ENCODE peak calls at places on chromosomes 16 and 17, in four cellular contexts. One of them, this sample, is unnamed.

GRCh38 chr16:80347900-80348299 is 192.9 kb upstream of the DYNLRB2 start:
- DNase-seq in H1: peak
- DNase-seq in IMR-90: no peak
- DNase-seq in fibroblast of lung: peak
- DNase-seq in this sample: no peak

GRCh38 chr17:50631195-50631907 is 3.3 kb upstream of the ABCC3 start:
- DNase-seq in H1: no peak
- DNase-seq in IMR-90: no peak
- DNase-seq in fibroblast of lung: no peak
- DNase-seq in this sample: no peak

GRCh38 chr17:66467766-66468165 is 165.4 kb downstream of the PRKCA start:
- DNase-seq in fibroblast of lung: no peak
- DNase-seq in H1: no peak
- DNase-seq in IMR-90: peak
- DNase-seq in this sample: no peak

GRCh38 chr17:38602453-38602852 is 3.3 kb downstream of the SRCIN1 start:
- DNase-seq in IMR-90: no peak
- DNase-seq in H1: no peak
- DNase-seq in fibroblast of lung: no peak
- DNase-seq in this sample: no peak

GRCh38 chr17:52027620-52028019 is 130.9 kb downstream of the CA10 start:
- DNase-seq in fibroblast of lung: no peak
- DNase-seq in IMR-90: no peak
- DNase-seq in H1: no peak
- DNase-seq in this sample: peak

GRCh38 chr16:57997528-57998265 is 2.8 kb downstream of the ZNF319 start:
- DNase-seq in fibroblast of lung: no peak
- DNase-seq in IMR-90: no peak
- DNase-seq in H1: no peak
- DNase-seq in this sample: no peak

GRCh38 chr17:290626-291025 is 62.0 kb downstream of the RPH3AL start:
- DNase-seq in fibroblast of lung: no peak
- DNase-seq in IMR-90: no peak
- DNase-seq in H1: peak
- DNase-seq in this sample: no peak

GRCh38 chr17:55845385-55845784 is 94.5 kb downstream of the PCTP start:
- DNase-seq in fibroblast of lung: peak
- DNase-seq in IMR-90: peak
- DNase-seq in H1: peak
- DNase-seq in this sample: no peak

DNA sequence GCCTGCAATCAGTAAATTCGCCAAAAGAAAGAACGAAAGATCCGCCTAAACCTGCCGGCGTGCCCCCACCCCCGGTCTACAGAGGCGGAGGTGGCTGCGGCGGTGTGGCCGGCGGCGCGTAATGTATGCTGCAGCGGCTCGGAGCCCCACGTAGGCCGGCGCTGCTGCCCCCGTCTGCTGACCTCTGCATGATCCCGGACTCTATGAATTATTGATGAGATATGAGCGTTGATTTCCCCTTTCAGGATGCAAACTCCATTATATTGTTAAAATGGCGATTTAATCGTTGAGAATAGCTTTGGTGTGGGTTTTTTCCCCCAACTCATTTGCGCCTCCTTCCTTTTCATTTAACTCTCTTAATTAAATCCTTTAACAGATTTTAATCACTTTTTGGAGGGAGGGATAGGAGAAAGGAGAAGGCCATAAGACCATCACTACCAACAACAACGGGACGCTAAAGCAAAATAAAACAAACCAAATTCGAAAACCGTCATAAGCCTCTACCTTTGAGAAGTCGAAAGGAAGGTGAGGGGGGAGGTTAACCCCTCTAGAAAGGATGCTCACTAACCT is 3.6 kb downstream of the HOXB3 start:
- DNase-seq in H1: no peak
- DNase-seq in fibroblast of lung: peak
- DNase-seq in IMR-90: peak
- DNase-seq in this sample: no peak
- H3K9ac ChIP-seq in H1: no peak
- H3K9ac ChIP-seq in fibroblast of lung: peak
- H3K9ac ChIP-seq in IMR-90: peak
- H3K9ac ChIP-seq in this sample: peak

GRCh38 chr16:1412847-1413246 is 1.7 kb downstream of the UNKL start:
- DNase-seq in IMR-90: no peak
- DNase-seq in fibroblast of lung: no peak
- DNase-seq in H1: no peak
- DNase-seq in this sample: no peak

GRCh38 chr16:1414532-1415265 is at the start of gene UNKL:
- DNase-seq in IMR-90: peak
- DNase-seq in fibroblast of lung: peak
- DNase-seq in H1: peak
- DNase-seq in this sample: peak

GRCh38 chr16:1408171-1408837 is 6.2 kb downstream of the UNKL start:
- DNase-seq in H1: peak
- DNase-seq in IMR-90: peak
- DNase-seq in fibroblast of lung: peak
- DNase-seq in this sample: peak

GRCh38 chr16:1416521-1416941 is 2.0 kb upstream of the UNKL start:
- DNase-seq in fibroblast of lung: no peak
- DNase-seq in IMR-90: no peak
- DNase-seq in H1: no peak
- DNase-seq in this sample: peak

DNA sequence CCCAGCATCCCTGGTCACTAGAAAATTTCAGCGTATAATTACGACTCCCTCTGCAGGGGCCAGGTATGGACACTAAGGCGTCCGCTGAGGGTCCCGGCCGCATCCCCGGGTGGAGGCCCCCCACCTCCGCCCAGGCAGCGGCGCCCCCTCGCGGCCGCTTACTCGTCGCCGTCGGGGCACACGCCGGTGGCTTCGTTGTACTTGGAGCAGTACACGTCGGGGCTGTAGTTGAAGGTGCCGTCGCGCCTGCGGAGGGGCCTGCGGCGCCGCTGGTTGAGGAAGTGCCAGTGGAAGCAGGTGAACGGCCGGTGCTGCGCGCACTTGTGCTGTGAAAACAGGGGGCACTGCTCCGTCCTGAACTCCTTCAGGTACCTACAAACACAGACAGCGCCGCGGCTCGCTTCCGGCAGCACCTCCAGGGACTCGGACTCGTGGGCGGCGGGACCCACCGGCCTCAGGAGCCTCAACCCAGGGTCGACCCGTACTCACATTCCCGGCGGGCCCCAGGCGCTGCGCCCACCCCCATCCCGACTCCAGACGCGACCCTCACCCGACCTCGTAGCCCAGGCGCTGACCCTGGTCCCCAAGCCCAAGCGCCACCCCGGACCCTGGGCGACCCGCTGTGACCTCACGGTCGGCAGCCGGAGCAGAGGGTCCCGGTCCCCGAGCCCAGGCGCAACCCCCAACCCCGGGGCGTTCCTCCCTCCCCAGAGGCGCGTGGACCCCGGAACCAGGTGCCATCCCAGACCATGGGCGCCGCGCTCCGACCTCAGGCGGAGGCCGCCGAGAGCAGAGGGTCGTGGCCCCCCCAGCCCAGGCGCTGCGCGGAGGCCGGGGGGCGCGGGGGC is 596 bp downstream of the UNKL start:
- DNase-seq in IMR-90: peak
- DNase-seq in fibroblast of lung: peak
- DNase-seq in H1: peak
- DNase-seq in this sample: peak
- H3K27ac ChIP-seq in IMR-90: peak
- H3K27ac ChIP-seq in fibroblast of lung: peak
- H3K27ac ChIP-seq in H1: no peak
- H3K27ac ChIP-seq in this sample: no peak

DNA sequence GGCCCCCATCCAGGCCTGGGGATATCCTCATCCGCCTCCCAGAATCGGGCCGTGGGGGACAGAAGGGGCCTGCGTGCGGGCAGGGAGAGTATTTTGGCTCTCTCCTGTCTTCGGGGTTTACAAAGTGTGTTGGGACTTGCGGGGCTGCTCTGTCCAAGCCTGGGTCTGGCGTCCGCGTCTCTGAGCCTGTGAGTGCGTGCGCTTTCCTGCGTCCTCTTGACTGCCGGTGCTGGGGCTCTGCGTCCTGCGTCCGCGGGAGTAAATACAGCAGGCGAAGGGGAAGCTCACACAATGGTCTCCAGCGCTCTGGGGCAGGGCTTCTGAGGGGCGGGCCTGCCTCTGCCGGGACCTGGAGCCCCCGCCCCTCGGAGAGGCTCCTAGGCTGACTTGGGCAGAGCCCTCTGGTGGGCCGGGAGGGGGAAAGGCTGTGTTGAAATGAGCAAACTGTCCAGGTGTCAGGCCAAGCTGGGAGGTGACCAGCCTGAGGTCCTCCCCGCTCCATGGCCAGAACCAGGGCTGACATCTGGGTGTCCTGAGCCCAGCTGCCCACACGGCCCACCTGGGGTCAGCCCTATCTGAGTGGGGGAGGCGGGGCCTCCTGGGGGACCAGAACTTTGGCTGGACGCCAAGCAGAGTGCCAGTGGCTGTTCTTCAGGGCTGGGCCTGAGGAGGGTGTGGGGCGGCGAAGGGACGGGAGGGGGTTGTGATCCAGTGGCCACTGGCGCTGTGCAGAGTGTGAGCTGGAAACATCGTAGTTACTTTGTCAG is 233.6 kb downstream of the SEC14L1 start:
- DNase-seq in fibroblast of lung: peak
- DNase-seq in IMR-90: peak
- DNase-seq in H1: peak
- DNase-seq in this sample: no peak
- H2AFZ ChIP-seq in fibroblast of lung: no peak
- H2AFZ ChIP-seq in IMR-90: peak
- H2AFZ ChIP-seq in H1: no peak
- H2AFZ ChIP-seq in this sample: no peak

GRCh38 chr17:59328534-59329095 is 2.8 kb upstream of the YPEL2 start:
- DNase-seq in H1: no peak
- DNase-seq in IMR-90: no peak
- DNase-seq in fibroblast of lung: no peak
- DNase-seq in this sample: no peak
- H3K9ac ChIP-seq in H1: no peak
- H3K9ac ChIP-seq in IMR-90: no peak
- H3K9ac ChIP-seq in fibroblast of lung: no peak
- H3K9ac ChIP-seq in this sample: no peak

GRCh38 chr17:45784293-45784582 is at the start of gene CRHR1:
- DNase-seq in H1: peak
- DNase-seq in fibroblast of lung: no peak
- DNase-seq in IMR-90: no peak
- DNase-seq in this sample: no peak

GRCh38 chr17:45784583-45785372 is 658 bp downstream of the CRHR1 start:
- DNase-seq in H1: peak
- DNase-seq in IMR-90: no peak
- DNase-seq in fibroblast of lung: no peak
- DNase-seq in this sample: peak

GRCh38 chr17:45782889-45783592 is 1.1 kb upstream of the CRHR1 start:
- DNase-seq in H1: peak
- DNase-seq in fibroblast of lung: no peak
- DNase-seq in IMR-90: no peak
- DNase-seq in this sample: no peak

GRCh38 chr17:45785373-45786193 is 1.5 kb downstream of the CRHR1 start:
- DNase-seq in H1: no peak
- DNase-seq in fibroblast of lung: no peak
- DNase-seq in IMR-90: no peak
- DNase-seq in this sample: no peak

DNA sequence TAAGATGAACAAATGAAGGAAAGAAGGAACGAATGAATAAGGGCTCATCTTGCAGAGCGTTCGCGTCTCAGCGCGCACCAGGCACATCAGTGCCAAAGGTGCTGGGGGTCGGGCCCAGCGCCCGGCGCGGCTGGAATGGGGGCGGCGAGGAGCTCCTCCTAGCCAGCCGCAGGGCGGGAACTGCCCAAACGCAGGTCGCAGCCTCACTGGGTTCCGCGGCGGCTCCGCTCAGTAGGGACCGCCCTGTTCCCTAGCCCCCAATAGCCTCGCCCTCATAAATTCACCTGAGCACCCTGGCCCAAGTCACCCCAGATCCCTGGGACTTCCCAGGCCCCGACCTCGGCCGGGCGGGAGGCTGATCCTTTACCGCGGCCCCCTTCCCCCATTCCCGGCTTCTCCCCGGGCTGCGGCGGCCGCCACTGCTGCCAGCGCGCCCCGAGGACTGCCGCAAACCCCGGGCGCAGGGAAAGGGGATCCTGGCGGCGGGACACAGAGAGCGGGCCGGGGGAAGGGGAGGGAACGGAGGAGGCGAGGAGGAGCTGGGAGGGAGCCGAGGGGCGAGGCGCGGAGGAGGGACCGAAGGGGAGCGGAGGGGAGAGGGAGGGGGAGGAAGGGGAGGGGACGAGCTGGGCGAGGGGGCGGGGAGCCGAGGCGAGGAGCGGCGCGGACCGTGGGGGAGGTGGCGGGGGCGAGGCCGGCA is 377 bp upstream of the CRHR1 start:
- DNase-seq in IMR-90: no peak
- DNase-seq in fibroblast of lung: no peak
- DNase-seq in H1: no peak
- DNase-seq in this sample: no peak
- H3K27ac ChIP-seq in IMR-90: no peak
- H3K27ac ChIP-seq in fibroblast of lung: no peak
- H3K27ac ChIP-seq in H1: no peak
- H3K27ac ChIP-seq in this sample: no peak

GRCh38 chr16:85178006-85178591 is 65.8 kb upstream of the CIBAR2 start:
- DNase-seq in IMR-90: no peak
- DNase-seq in H1: no peak
- DNase-seq in fibroblast of lung: no peak
- DNase-seq in this sample: no peak

GRCh38 chr16:85180047-85180878 is 68.0 kb upstream of the CIBAR2 start:
- DNase-seq in H1: no peak
- DNase-seq in IMR-90: no peak
- DNase-seq in fibroblast of lung: no peak
- DNase-seq in this sample: no peak

GRCh38 chr16:85177448-85177846 is 65.2 kb upstream of the CIBAR2 start:
- DNase-seq in H1: no peak
- DNase-seq in IMR-90: no peak
- DNase-seq in fibroblast of lung: no peak
- DNase-seq in this sample: no peak

GRCh38 chr16:85179344-85180046 is 67.2 kb upstream of the CIBAR2 start:
- DNase-seq in IMR-90: no peak
- DNase-seq in fibroblast of lung: peak
- DNase-seq in H1: no peak
- DNase-seq in this sample: no peak

DNA sequence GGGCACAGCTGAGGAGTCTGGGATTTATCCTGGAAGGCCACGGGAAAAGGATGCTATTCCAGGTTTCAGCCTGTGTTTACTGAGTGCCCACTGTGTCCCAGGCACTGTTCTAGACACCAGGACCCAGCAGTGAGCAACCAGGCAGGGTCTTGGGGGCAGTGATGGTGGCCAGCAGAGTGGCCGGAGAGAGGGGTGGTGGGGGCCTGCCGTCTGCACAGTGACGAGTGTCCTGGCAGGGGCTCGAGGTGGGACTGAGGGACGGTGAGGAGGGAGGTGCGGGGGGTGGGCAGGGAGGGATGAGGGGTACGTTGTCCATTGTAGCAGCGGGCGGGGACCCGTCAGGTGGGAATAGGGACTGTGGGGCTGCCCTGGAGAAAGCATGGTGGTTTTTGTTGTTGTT is 66.3 kb upstream of the CIBAR2 start:
- DNase-seq in IMR-90: no peak
- DNase-seq in fibroblast of lung: no peak
- DNase-seq in H1: no peak
- DNase-seq in this sample: no peak
- H2AFZ ChIP-seq in IMR-90: no peak
- H2AFZ ChIP-seq in fibroblast of lung: no peak
- H2AFZ ChIP-seq in H1: no peak
- H2AFZ ChIP-seq in this sample: no peak